ENCODE peak calls at places on chromosomes 13 and 19, in ten cellular contexts. O is mucosa of descending colon; W is gastrocnemius medialis; M is testis; A is heart left ventricle; D is WTC11; N is CD8-positive, alpha-beta T cell; E is tibial artery; C is fibroblast of pulmonary artery; T is H9. F is an unnamed sample.

GRCh38 chr13:29369060-29369743 is 226.3 kb downstream of the SLC7A1 start:
- DNase-seq in O (no peak), W (no peak), M (no peak), A (no peak), D (no peak), N (no peak), E (no peak), C (peak), T (peak), F (peak)

GRCh38 chr19:29260477-29261317 is 47.7 kb upstream of the UQCRFS1 start:
- DNase-seq in O (no peak), W (peak), M (peak), A (no peak), D (peak), N (no peak), E (no peak), C (peak), T (peak), F (peak)

GRCh38 chr13:32548837-32549236 is 10.2 kb upstream of the N4BP2L2 start:
- DNase-seq in O (no peak), W (no peak), M (no peak), A (no peak), D (no peak), N (no peak), E (no peak), C (peak), T (no peak), F (peak)

GRCh38 chr13:63088226-63088625 is 1672.6 kb upstream of the PCDH20 start:
- DNase-seq in O (no peak), W (no peak), M (no peak), A (no peak), D (no peak), N (no peak), E (no peak), C (peak), T (no peak), F (no peak)

GRCh38 chr13:66180806-66181205 is 1049.3 kb downstream of the PCDH9 start:
- DNase-seq in O (no peak), W (no peak), M (no peak), A (no peak), D (no peak), N (no peak), E (no peak), C (no peak), T (no peak), F (no peak)

GRCh38 chr13:94641432-94641941 is 39.8 kb downstream of the GPR180 start:
- DNase-seq in O (no peak), W (no peak), M (no peak), A (no peak), D (no peak), N (no peak), E (no peak), C (peak), T (no peak), F (peak)

GRCh38 chr13:80975903-80976302 is 635.0 kb upstream of the SPRY2 start:
- DNase-seq in O (no peak), W (no peak), M (no peak), A (no peak), D (no peak), N (no peak), E (no peak), C (no peak), T (no peak), F (no peak)

GRCh38 chr13:99178636-99179035 is 22.0 kb upstream of the UBAC2 start:
- DNase-seq in O (no peak), W (peak), M (no peak), A (peak), D (no peak), N (no peak), E (no peak), C (peak), T (no peak), F (no peak)

GRCh38 chr19:2488942-2489731 is 13.2 kb downstream of the GADD45B start:
- DNase-seq in O (peak), W (no peak), M (peak), A (peak), D (peak), N (no peak), E (peak), C (peak), T (no peak), F (peak)

GRCh38 chr19:57068921-57069697 is 50.7 kb upstream of the USP29 start:
- DNase-seq in O (no peak), W (no peak), M (peak), A (no peak), D (peak), N (no peak), E (no peak), C (no peak), T (no peak), F (no peak)
- TF ChIP-seq CTCF in O (no peak), W (no peak), M (peak), A (no peak), D (no peak), N (no peak), E (no peak), C (no peak), T (peak), F (no peak)

DNA sequence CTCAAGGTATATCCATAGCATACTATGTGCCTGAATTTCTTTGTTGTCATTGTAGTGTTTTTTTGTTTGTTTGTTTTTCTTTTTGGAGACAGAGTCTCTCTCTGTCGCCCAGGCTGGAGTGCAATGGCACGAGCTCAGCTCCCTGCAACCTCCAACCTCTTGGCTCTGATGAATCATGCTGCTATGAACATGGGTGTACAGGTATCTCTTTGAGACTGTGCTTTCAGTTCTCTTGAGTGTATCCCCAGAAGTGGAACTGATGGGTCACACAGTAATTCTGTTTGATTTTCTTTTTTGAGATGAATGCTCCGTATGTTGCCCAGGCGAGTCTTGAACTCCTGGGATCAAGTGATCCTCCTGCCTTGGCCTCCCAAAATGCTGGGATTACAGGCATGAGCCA is 13.7 kb upstream of the SLC25A42 start:
- DNase-seq in O (no peak), W (no peak), M (no peak), A (no peak), D (no peak), N (no peak), E (no peak), C (no peak), T (no peak), F (no peak)
- TF ChIP-seq CTCF in O (no peak), W (no peak), M (no peak), A (no peak), D (no peak), N (no peak), E (no peak), C (no peak), T (no peak), F (no peak)

GRCh38 chr19:19661141-19661674 is 2.3 kb downstream of the ATP13A1 start:
- DNase-seq in O (peak), W (no peak), M (no peak), A (no peak), D (no peak), N (no peak), E (no peak), C (no peak), T (peak), F (no peak)

GRCh38 chr19:19661675-19662251 is 1.7 kb downstream of the ATP13A1 start:
- DNase-seq in O (peak), W (no peak), M (no peak), A (no peak), D (no peak), N (no peak), E (no peak), C (no peak), T (peak), F (no peak)

GRCh38 chr19:19662866-19663291 is 597 bp downstream of the ATP13A1 start:
- DNase-seq in O (no peak), W (no peak), M (no peak), A (no peak), D (no peak), N (no peak), E (no peak), C (no peak), T (no peak), F (peak)

GRCh38 chr19:19662344-19662743 is 1.1 kb downstream of the ATP13A1 start:
- DNase-seq in O (no peak), W (no peak), M (no peak), A (no peak), D (no peak), N (no peak), E (no peak), C (no peak), T (no peak), F (no peak)

GRCh38 chr19:19663292-19664120 is at the start of gene ATP13A1:
- DNase-seq in O (peak), W (peak), M (peak), A (peak), D (peak), N (peak), E (peak), C (peak), T (peak), F (peak)
- TF ChIP-seq CTCF in O (peak), W (no peak), M (peak), A (no peak), D (no peak), N (peak), E (no peak), C (no peak), T (no peak), F (no peak)

GRCh38 chr19:13579388-13580060 is 73.2 kb upstream of the CACNA1A start:
- DNase-seq in O (no peak), W (no peak), M (no peak), A (no peak), D (no peak), N (no peak), E (no peak), C (no peak), T (no peak), F (no peak)

GRCh38 chr19:13576726-13577125 is 70.4 kb upstream of the CACNA1A start:
- DNase-seq in O (no peak), W (no peak), M (no peak), A (no peak), D (no peak), N (no peak), E (no peak), C (no peak), T (no peak), F (no peak)

GRCh38 chr19:13573268-13573667 is 67.0 kb upstream of the CACNA1A start:
- DNase-seq in O (no peak), W (no peak), M (no peak), A (no peak), D (peak), N (no peak), E (no peak), C (no peak), T (peak), F (no peak)

GRCh38 chr19:13574933-13575332 is 68.7 kb upstream of the CACNA1A start:
- DNase-seq in O (no peak), W (no peak), M (no peak), A (no peak), D (peak), N (no peak), E (no peak), C (no peak), T (peak), F (no peak)
- TF ChIP-seq CTCF in O (no peak), W (no peak), M (no peak), A (no peak), D (no peak), N (no peak), E (no peak), C (peak), T (peak), F (no peak)

DNA sequence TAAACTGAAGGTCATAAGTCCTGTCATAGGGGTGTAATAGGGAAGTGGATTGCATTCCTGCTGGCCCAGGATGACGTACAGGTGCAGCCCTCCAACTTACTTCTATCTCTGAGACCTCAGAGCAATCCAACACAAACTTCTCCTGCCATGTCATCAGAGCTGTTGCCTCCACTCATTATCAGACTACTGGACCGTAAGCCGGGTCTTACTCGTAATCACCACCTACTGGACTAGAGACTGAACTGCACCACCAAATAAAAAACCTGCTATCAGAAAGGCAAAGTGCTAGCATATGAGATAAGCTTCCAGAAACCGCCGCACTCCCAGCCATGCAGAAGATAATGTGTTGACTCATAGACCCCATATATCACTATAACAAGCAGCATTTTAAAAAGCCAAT is 102.1 kb downstream of the SLITRK1 start:
- DNase-seq in O (no peak), W (no peak), M (peak), A (no peak), D (peak), N (no peak), E (no peak), C (peak), T (peak), F (peak)
- TF ChIP-seq CTCF in O (no peak), W (no peak), M (peak), A (peak), D (peak), N (no peak), E (no peak), C (peak), T (peak), F (peak)

GRCh38 chr19:49910179-49910578 is 13.5 kb upstream of the IL4I1 start:
- DNase-seq in O (no peak), W (no peak), M (no peak), A (no peak), D (no peak), N (no peak), E (no peak), C (no peak), T (no peak), F (no peak)

GRCh38 chr19:49911381-49912145 is 14.9 kb upstream of the IL4I1 start:
- DNase-seq in O (no peak), W (no peak), M (no peak), A (no peak), D (no peak), N (no peak), E (no peak), C (peak), T (no peak), F (no peak)

GRCh38 chr19:49915271-49915670 is 13.7 kb upstream of the ATF5 start:
- DNase-seq in O (no peak), W (no peak), M (no peak), A (no peak), D (no peak), N (no peak), E (no peak), C (no peak), T (no peak), F (no peak)

GRCh38 chr19:49913720-49914119 is 15.3 kb upstream of the ATF5 start:
- DNase-seq in O (no peak), W (no peak), M (no peak), A (no peak), D (no peak), N (no peak), E (no peak), C (no peak), T (no peak), F (no peak)

GRCh38 chr19:49912965-49913685 is 15.9 kb upstream of the ATF5 start:
- DNase-seq in O (no peak), W (no peak), M (peak), A (no peak), D (peak), N (no peak), E (no peak), C (no peak), T (peak), F (no peak)
- TF ChIP-seq CTCF in O (no peak), W (no peak), M (no peak), A (no peak), D (no peak), N (no peak), E (no peak), C (no peak), T (peak), F (no peak)

DNA sequence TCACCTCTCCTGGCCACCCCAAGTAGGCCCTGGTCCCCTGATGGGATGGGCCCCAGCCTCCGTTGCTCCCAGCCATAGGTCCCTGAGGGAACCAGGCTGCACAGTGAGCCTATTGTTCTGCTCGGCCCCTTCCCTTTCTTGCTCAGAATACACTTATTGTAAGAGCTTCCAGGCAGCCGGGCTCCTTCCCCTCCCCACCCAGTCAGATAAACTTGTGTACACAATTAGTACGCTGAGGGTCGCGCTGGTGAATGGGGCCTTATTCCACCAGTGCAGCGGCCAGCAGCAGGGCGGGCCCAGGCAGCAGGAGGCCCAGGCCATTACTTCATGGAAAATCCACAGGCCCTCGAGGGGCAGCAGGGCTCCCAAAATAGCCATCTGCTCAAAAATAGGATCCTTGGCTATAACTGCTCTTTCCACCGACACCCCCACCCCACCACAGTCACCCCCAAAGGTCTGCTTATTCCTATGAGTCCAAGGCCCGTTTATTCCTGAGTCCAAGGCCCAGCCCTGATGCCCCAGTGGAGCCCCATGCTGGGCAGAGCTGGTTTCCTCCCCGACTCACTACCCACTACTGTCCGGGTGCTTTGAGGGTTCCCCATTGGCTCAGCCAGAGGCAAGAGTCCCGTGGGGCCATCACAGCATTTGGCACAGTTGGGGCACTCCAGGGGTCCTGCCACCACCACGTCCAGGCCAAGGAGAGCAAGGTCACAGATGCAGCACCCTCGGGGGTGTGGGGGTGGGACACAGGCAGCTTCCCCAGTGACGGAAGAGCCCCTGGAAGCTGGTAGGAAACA is 22.1 kb downstream of the CAPN12 start:
- DNase-seq in O (no peak), W (no peak), M (peak), A (peak), D (no peak), N (no peak), E (no peak), C (no peak), T (no peak), F (no peak)
- TF ChIP-seq CTCF in O (no peak), W (no peak), M (no peak), A (no peak), D (no peak), N (no peak), E (no peak), C (no peak), T (no peak), F (no peak)

GRCh38 chr19:47373246-47374240 is 24.4 kb downstream of the DHX34 start:
- DNase-seq in O (no peak), W (no peak), M (no peak), A (no peak), D (no peak), N (no peak), E (no peak), C (no peak), T (no peak), F (no peak)
- TF ChIP-seq CTCF in O (no peak), W (no peak), M (no peak), A (no peak), D (no peak), N (no peak), E (no peak), C (no peak), T (no peak), F (no peak)

DNA sequence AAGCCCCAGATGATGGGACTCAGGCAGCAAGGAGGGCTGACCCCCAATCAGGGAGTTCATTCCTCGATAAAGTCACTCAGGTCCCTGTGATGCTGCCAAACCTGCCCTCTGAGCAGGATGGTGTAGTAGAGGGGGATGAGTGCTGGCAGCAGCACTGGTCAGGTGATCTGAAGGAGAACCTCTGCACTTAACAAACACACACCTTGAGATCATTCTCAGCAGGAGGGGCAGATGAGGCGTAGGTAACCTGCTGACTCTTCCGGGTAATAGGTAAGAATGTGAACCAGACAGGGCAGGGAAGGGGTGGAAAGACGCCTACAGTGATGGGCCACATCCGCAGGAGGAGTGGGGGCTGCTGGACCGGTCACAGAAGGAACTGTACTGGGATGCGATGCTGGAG is 3.2 kb downstream of the ZNF446 start:
- DNase-seq in O (no peak), W (no peak), M (no peak), A (no peak), D (no peak), N (no peak), E (no peak), C (no peak), T (peak), F (no peak)
- TF ChIP-seq CTCF in O (no peak), W (no peak), M (no peak), A (no peak), D (no peak), N (no peak), E (no peak), C (no peak), T (no peak), F (no peak)

F was measured in MCF 10A.